ENCODE peak calls at places on chromosomes 5 and 9, in ten cellular contexts. A is neural progenitor cell, P is breast epithelium, U is tibial nerve, H is heart right ventricle, S is HepG2, Q is lower lobe of right lung, Z is psoas muscle, G is heart left ventricle, R is cardiac muscle cell. V is an unnamed sample. For H3K4me1 and H3K27me3, the result is how much of the 10 kb centered on the place peaks cover.

GRCh38 chr9:93699650-93700049 is 123.3 kb downstream of the PHF2 start:
- DNase-seq in A (no peak), P (no peak), U (no peak), H (no peak), S (no peak), Q (no peak), Z (no peak), G (no peak), R (no peak), V (no peak)

GRCh38 chr9:36623280-36623679 is 50.6 kb downstream of the MELK start:
- DNase-seq in A (no peak), P (no peak), U (no peak), H (no peak), S (no peak), Q (no peak), Z (no peak), G (no peak), R (no peak), V (no peak)

GRCh38 chr9:80596576-80596975 is 1024.8 kb downstream of the TLE4 start:
- DNase-seq in A (no peak), P (no peak), U (no peak), H (no peak), S (no peak), Q (no peak), Z (no peak), G (no peak), R (no peak), V (no peak)

GRCh38 chr9:132168347-132168746 is 6.5 kb downstream of the NTNG2 start:
- DNase-seq in A (no peak), P (no peak), U (no peak), H (no peak), S (no peak), Q (no peak), Z (no peak), G (peak), R (no peak), V (no peak)

GRCh38 chr9:72733896-72734295 is 212.5 kb downstream of the TMC1 start:
- DNase-seq in A (no peak), P (no peak), U (no peak), H (no peak), S (no peak), Q (no peak), Z (no peak), G (no peak), R (no peak), V (no peak)

GRCh38 chr9:106697799-106698591 is 165.0 kb upstream of the ZNF462 start:
- DNase-seq in A (no peak), P (peak), U (peak), H (peak), S (no peak), Q (peak), Z (peak), G (peak), R (peak), V (no peak)

GRCh38 chr9:71737455-71737854 is 30.9 kb downstream of the CEMIP2 start:
- DNase-seq in A (no peak), P (no peak), U (no peak), H (no peak), S (no peak), Q (no peak), Z (no peak), G (no peak), R (no peak), V (no peak)

GRCh38 chr5:7801898-7802614 is 48.9 kb downstream of the CFAP90 start:
- DNase-seq in A (no peak), P (no peak), U (no peak), H (no peak), S (no peak), Q (no peak), Z (no peak), G (no peak), R (no peak), V (no peak)

GRCh38 chr5:83082750-83083149 is 5.4 kb downstream of the XRCC4 start:
- DNase-seq in A (no peak), P (no peak), U (no peak), H (no peak), S (no peak), Q (no peak), Z (no peak), G (no peak), R (no peak), V (no peak)

GRCh38 chr5:124741711-124742496 is 4.5 kb downstream of the ZNF608 start:
- DNase-seq in A (peak), P (no peak), U (no peak), H (no peak), S (no peak), Q (no peak), Z (no peak), G (no peak), R (peak), V (no peak)

GRCh38 chr5:113520429-113520828 is 6.9 kb downstream of the YTHDC2 start:
- DNase-seq in A (no peak), P (no peak), U (no peak), H (no peak), S (peak), Q (no peak), Z (no peak), G (no peak), R (no peak), V (no peak)

GRCh38 chr9:98201749-98202148 is 9.3 kb upstream of the CORO2A start:
- DNase-seq in A (no peak), P (no peak), U (no peak), H (no peak), S (no peak), Q (no peak), Z (peak), G (no peak), R (no peak), V (no peak)

GRCh38 chr9:91820949-91821880 is 128.8 kb downstream of the ROR2 start:
- DNase-seq in A (no peak), P (no peak), U (no peak), H (no peak), S (no peak), Q (no peak), Z (no peak), G (no peak), R (no peak), V (no peak)

GRCh38 chr5:88689662-88690351 is 193.2 kb downstream of the MEF2C start:
- DNase-seq in A (peak), P (no peak), U (no peak), H (no peak), S (no peak), Q (no peak), Z (no peak), G (no peak), R (no peak), V (no peak)

GRCh38 chr5:160020969-160021368 is 12.0 kb downstream of the TTC1 start:
- DNase-seq in A (no peak), P (no peak), U (no peak), H (no peak), S (no peak), Q (no peak), Z (no peak), G (no peak), R (no peak), V (no peak)

GRCh38 chr5:113357696-113358476 is 76.9 kb downstream of the TSSK1B start:
- DNase-seq in A (no peak), P (no peak), U (no peak), H (no peak), S (no peak), Q (no peak), Z (no peak), G (no peak), R (no peak), V (no peak)

GRCh38 chr9:14400658-14400995 is 86.7 kb upstream of the NFIB start:
- DNase-seq in A (peak), P (no peak), U (peak), H (peak), S (peak), Q (no peak), Z (peak), G (peak), R (no peak), V (no peak)

GRCh38 chr5:100444961-100445360 is 90.2 kb upstream of the FAM174A start:
- DNase-seq in A (no peak), P (no peak), U (no peak), H (no peak), S (no peak), Q (no peak), Z (no peak), G (no peak), R (no peak), V (no peak)

GRCh38 chr5:171534009-171534895 is 114.8 kb downstream of the FGF18 start:
- DNase-seq in A (peak), P (no peak), U (no peak), H (no peak), S (no peak), Q (no peak), Z (no peak), G (no peak), R (no peak), V (no peak)

GRCh38 chr5:34053133-34053532 is 10.1 kb upstream of the C1QTNF3 start:
- DNase-seq in A (no peak), P (no peak), U (no peak), H (no peak), S (no peak), Q (no peak), Z (no peak), G (no peak), R (no peak), V (no peak)

GRCh38 chr5:174418809-174419522 is 305.4 kb upstream of the MSX2 start:
- DNase-seq in A (peak), P (no peak), U (no peak), H (peak), S (peak), Q (no peak), Z (no peak), G (no peak), R (peak), V (no peak)

GRCh38 chr9:90515550-90515949 is 127.1 kb downstream of the DIRAS2 start:
- DNase-seq in A (no peak), P (no peak), U (no peak), H (no peak), S (no peak), Q (no peak), Z (no peak), G (no peak), R (no peak), V (no peak)

GRCh38 chr9:86818636-86819035 is 128.7 kb downstream of the GAS1 start:
- DNase-seq in A (no peak), P (no peak), U (no peak), H (no peak), S (no peak), Q (no peak), Z (no peak), G (no peak), R (no peak), V (no peak)

GRCh38 chr5:160968480-160968879 is 116.5 kb upstream of the ATP10B start:
- DNase-seq in A (no peak), P (no peak), U (no peak), H (no peak), S (no peak), Q (no peak), Z (no peak), G (no peak), R (no peak), V (no peak)

GRCh38 chr5:1143670-1143951 is 31.7 kb upstream of the SLC12A7 start:
- DNase-seq in A (no peak), P (no peak), U (no peak), H (no peak), S (no peak), Q (no peak), Z (no peak), G (no peak), R (no peak), V (no peak)

GRCh38 chr9:136019681-136020060 is 58.5 kb upstream of the UBAC1 start:
- DNase-seq in A (no peak), P (peak), U (no peak), H (no peak), S (no peak), Q (no peak), Z (peak), G (no peak), R (no peak), V (no peak)

GRCh38 chr5:13591621-13592020 is 352.9 kb downstream of the DNAH5 start:
- DNase-seq in A (no peak), P (no peak), U (no peak), H (no peak), S (no peak), Q (no peak), Z (no peak), G (no peak), R (no peak), V (no peak)

GRCh38 chr5:80960531-80961375 is 590 bp downstream of the RASGRF2 start:
- DNase-seq in A (peak), P (no peak), U (peak), H (peak), S (peak), Q (peak), Z (no peak), G (peak), R (peak), V (peak)

GRCh38 chr5:80961376-80962281 is 1.5 kb downstream of the RASGRF2 start:
- DNase-seq in A (peak), P (no peak), U (no peak), H (no peak), S (peak), Q (no peak), Z (no peak), G (no peak), R (peak), V (peak)

GRCh38 chr5:80958611-80959010 is 1.6 kb upstream of the RASGRF2 start:
- DNase-seq in A (no peak), P (no peak), U (no peak), H (no peak), S (no peak), Q (no peak), Z (no peak), G (no peak), R (no peak), V (no peak)

GRCh38 chr5:80959138-80959537 is 1.0 kb upstream of the RASGRF2 start:
- DNase-seq in A (peak), P (no peak), U (no peak), H (no peak), S (no peak), Q (no peak), Z (no peak), G (no peak), R (no peak), V (no peak)

GRCh38 chr5:80959768-80960442 is at the start of gene RASGRF2:
- DNase-seq in A (peak), P (no peak), U (no peak), H (peak), S (peak), Q (no peak), Z (no peak), G (peak), R (peak), V (peak)
- H3K4me1 ChIP-seq in A (under half), P (under half), U (under half), H (under half), S (half or more), Q (under half), Z (under half), G (under half), R (under half), V (half or more)

GRCh38 chr5:2286250-2286649 is 403.5 kb upstream of the IRX4 start:
- DNase-seq in A (no peak), P (no peak), U (no peak), H (no peak), S (no peak), Q (no peak), Z (no peak), G (no peak), R (no peak), V (no peak)
- H3K27me3 ChIP-seq in A (under half), P (under half), U (under half), H (under half), S (under half), Q (under half), Z (under half), G (under half), R (under half), V (under half)

GRCh38 chr5:74638776-74639537 is 1.6 kb downstream of the ENC1 start:
- DNase-seq in A (no peak), P (no peak), U (no peak), H (no peak), S (no peak), Q (no peak), Z (no peak), G (no peak), R (peak), V (no peak)
- H3K27ac ChIP-seq in A (no peak), P (peak), U (no peak), H (peak), S (peak), Q (peak), Z (peak), G (peak), R (no peak), V (no peak)

GRCh38 chr5:61604626-61605025 is 272.6 kb downstream of the ZSWIM6 start:
- DNase-seq in A (no peak), P (no peak), U (no peak), H (no peak), S (no peak), Q (no peak), Z (no peak), G (no peak), R (no peak), V (no peak)

GRCh38 chr5:61614606-61615005 is 282.5 kb downstream of the ZSWIM6 start:
- DNase-seq in A (no peak), P (no peak), U (no peak), H (no peak), S (no peak), Q (no peak), Z (no peak), G (no peak), R (no peak), V (no peak)

GRCh38 chr5:61613679-61614078 is 281.6 kb downstream of the ZSWIM6 start:
- DNase-seq in A (no peak), P (no peak), U (no peak), H (no peak), S (no peak), Q (no peak), Z (no peak), G (no peak), R (no peak), V (no peak)

GRCh38 chr5:61610262-61611024 is 278.4 kb downstream of the ZSWIM6 start:
- DNase-seq in A (no peak), P (no peak), U (no peak), H (no peak), S (no peak), Q (no peak), Z (no peak), G (no peak), R (no peak), V (no peak)
- H3K4me1 ChIP-seq in A (under half), P (under half), U (under half), H (under half), S (under half), Q (under half), Z (under half), G (under half), R (under half), V (under half)

GRCh38 chr5:77632526-77633268 is 5.8 kb downstream of the OTP start:
- DNase-seq in A (peak), P (no peak), U (no peak), H (no peak), S (no peak), Q (no peak), Z (no peak), G (no peak), R (no peak), V (no peak)
- H3K27me3 ChIP-seq in A (half or more), P (under half), U (under half), H (half or more), S (half or more), Q (half or more), Z (half or more), G (half or more), R (half or more), V (half or more)

GRCh38 chr5:176814836-176815438 is 4.6 kb downstream of the UNC5A start:
- DNase-seq in A (no peak), P (no peak), U (no peak), H (no peak), S (no peak), Q (no peak), Z (no peak), G (no peak), R (no peak), V (no peak)
- H3K27ac ChIP-seq in A (no peak), P (no peak), U (no peak), H (no peak), S (no peak), Q (no peak), Z (no peak), G (no peak), R (no peak), V (no peak)

DNA sequence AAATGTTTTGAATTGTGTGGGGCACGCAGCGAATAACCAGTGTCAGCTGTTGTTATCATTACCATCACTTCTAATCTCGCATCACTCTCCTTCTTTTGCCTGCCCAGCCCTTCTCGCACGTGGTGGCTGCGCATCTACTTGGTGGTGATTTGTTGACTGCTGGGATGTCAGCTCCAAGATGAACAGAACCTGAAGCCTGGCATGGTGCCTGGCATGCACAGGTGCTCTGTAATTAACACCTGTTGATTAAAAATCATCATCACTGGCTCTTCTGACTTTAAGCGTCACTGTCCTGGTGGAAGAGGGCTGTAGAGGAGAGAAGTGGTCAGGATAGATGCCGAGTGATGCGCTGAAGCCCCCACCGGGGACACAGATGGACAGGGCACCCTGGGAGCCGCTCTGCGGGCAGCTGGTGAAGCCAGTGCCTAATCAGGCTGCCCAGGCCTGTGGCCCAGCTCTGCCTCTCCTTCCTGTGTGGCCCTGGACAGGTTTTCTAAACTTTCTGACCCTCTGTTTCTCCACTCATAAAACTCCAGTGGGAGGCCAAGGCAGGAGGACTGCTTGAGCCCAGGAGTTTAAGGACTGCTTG is 86.2 kb downstream of the C5orf15 start:
- DNase-seq in A (no peak), P (no peak), U (no peak), H (no peak), S (no peak), Q (no peak), Z (peak), G (no peak), R (no peak), V (no peak)
- H3K4me1 ChIP-seq in A (under half), P (under half), U (under half), H (under half), S (under half), Q (under half), Z (under half), G (under half), R (under half), V (under half)

GRCh38 chr5:141815796-141816180 is 62.4 kb downstream of the PCDH1 start:
- DNase-seq in A (no peak), P (no peak), U (no peak), H (no peak), S (no peak), Q (no peak), Z (no peak), G (no peak), R (no peak), V (no peak)
- H3K27me3 ChIP-seq in A (under half), P (under half), U (under half), H (under half), S (under half), Q (under half), Z (under half), G (under half), R (under half), V (under half)

V was measured in CD4-positive, alpha-beta memory T cell.